ENCODE peak calls at places on chromosomes 4 and X, in ten cellular contexts. B is transverse colon, P is right lobe of liver, Y is ovary, D is esophagus muscularis mucosa, E is stomach, O is adrenal gland, K is K562, L is body of pancreas, H is sigmoid colon. F is an unnamed sample.

GRCh38 chr4:119589165-119589564 is 39.4 kb downstream of the PDE5A start:
- DNase-seq in B (no peak), P (no peak), Y (no peak), D (no peak), E (no peak), O (no peak), K (no peak), L (no peak), H (no peak), F (no peak)

GRCh38 chr4:154559141-154559841 is 3.5 kb upstream of the FGB start:
- DNase-seq in B (no peak), P (no peak), Y (no peak), D (no peak), E (no peak), O (no peak), K (peak; percentile 50), L (peak; percentile 7), H (no peak), F (no peak)

GRCh38 chr4:69054578-69055200 is 41.6 kb upstream of the UGT2B7 start:
- DNase-seq in B (no peak), P (no peak), Y (no peak), D (no peak), E (no peak), O (no peak), K (no peak), L (peak; percentile 26), H (no peak), F (peak; percentile 4)

GRCh38 chrX:73214366-73215094 is at the start of gene NAP1L2:
- DNase-seq in B (peak; percentile 26), P (peak; percentile 51), Y (peak; percentile 26), D (no peak), E (no peak), O (peak; percentile 37), K (no peak), L (peak; percentile 66), H (peak; percentile 71), F (no peak)

GRCh38 chrX:39527045-39527444 is 570.7 kb downstream of the BCOR start:
- DNase-seq in B (no peak), P (no peak), Y (no peak), D (no peak), E (no peak), O (no peak), K (peak; percentile 19), L (no peak), H (no peak), F (no peak)

GRCh38 chr4:129087516-129087915 is 5.8 kb downstream of the SCLT1 start:
- DNase-seq in B (no peak), P (no peak), Y (no peak), D (no peak), E (no peak), O (no peak), K (no peak), L (no peak), H (no peak), F (no peak)

GRCh38 chr4:98659741-98660507 is 1.5 kb upstream of the TSPAN5 start:
- DNase-seq in B (no peak), P (no peak), Y (no peak), D (no peak), E (no peak), O (no peak), K (no peak), L (no peak), H (no peak), F (peak; percentile 35)

GRCh38 chrX:66675541-66675940 is 36.7 kb upstream of the EDA2R start:
- DNase-seq in B (no peak), P (no peak), Y (no peak), D (no peak), E (no peak), O (no peak), K (no peak), L (no peak), H (no peak), F (no peak)

GRCh38 chr4:138406881-138407280 is 164.7 kb upstream of the SLC7A11 start:
- DNase-seq in B (no peak), P (no peak), Y (no peak), D (no peak), E (no peak), O (no peak), K (no peak), L (no peak), H (no peak), F (no peak)

GRCh38 chr4:120922390-120923200 is at the start of gene PRDM5:
- DNase-seq in B (peak; percentile 49), P (peak; percentile 57), Y (peak; percentile 81), D (no peak), E (peak; percentile 29), O (peak; percentile 66), K (no peak), L (peak; percentile 72), H (peak; percentile 76), F (peak; percentile 37)

GRCh38 chrX:130378008-130378669 is 7.3 kb downstream of the GPR119 start:
- DNase-seq in B (no peak), P (no peak), Y (no peak), D (no peak), E (no peak), O (no peak), K (no peak), L (peak; percentile 9), H (no peak), F (no peak)

GRCh38 chr4:37988670-37989069 is 28.5 kb downstream of the PTTG2 start:
- DNase-seq in B (no peak), P (no peak), Y (no peak), D (no peak), E (no peak), O (no peak), K (no peak), L (no peak), H (no peak), F (no peak)

GRCh38 chr4:132642196-132642817 is 506.8 kb upstream of the PCDH10 start:
- DNase-seq in B (no peak), P (no peak), Y (no peak), D (no peak), E (no peak), O (peak; percentile 9), K (peak; percentile 10), L (peak; percentile 30), H (no peak), F (no peak)

GRCh38 chr4:96009720-96010119 is 169.8 kb downstream of the PDHA2 start:
- DNase-seq in B (no peak), P (no peak), Y (no peak), D (no peak), E (no peak), O (no peak), K (no peak), L (no peak), H (no peak), F (no peak)

GRCh38 chr4:156783963-156784362 is 187.6 kb downstream of the PDGFC start:
- DNase-seq in B (no peak), P (no peak), Y (no peak), D (no peak), E (no peak), O (no peak), K (no peak), L (no peak), H (no peak), F (no peak)

DNA sequence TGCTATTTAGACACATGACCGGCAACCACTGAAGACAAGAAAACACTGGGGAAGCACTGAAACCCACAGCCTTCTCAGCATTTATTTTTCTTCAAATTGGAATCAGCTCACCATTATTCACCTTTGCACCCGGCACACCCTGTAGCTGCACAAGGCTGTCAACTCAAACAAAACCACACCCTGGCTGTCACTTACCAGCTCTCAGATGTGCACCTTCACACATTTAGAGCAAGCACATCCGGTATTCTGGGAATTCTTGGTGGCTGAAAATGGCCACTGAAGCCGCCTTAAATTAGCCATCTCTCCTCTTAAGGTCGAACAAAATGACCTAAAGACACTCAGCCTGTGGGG is 5.9 kb downstream of the ZFYVE28 start:
- DNase-seq in B (peak; percentile 83), P (no peak), Y (no peak), D (no peak), E (peak; percentile 40), O (no peak), K (peak; percentile 66), L (no peak), H (no peak), F (peak; percentile 45)
- TF ChIP-seq POLR2A in B (no peak), P (no peak), Y (no peak), D (no peak), E (no peak), O (no peak), K (no peak), L (no peak), H (no peak), F (no peak)

GRCh38 chr4:184474261-184475095 is at the start of gene IRF2:
- DNase-seq in B (peak; percentile 98), P (peak; percentile 98), Y (peak; percentile 97), D (peak; percentile 99), E (peak; percentile 97), O (peak; percentile 99), K (peak; percentile 97), L (peak; percentile 97), H (peak; percentile 99), F (peak; percentile 84)
- TF ChIP-seq POLR2A in B (peak; percentile 98), P (peak; percentile 94), Y (peak; percentile 97), D (peak; percentile 96), E (peak; percentile 31), O (peak; percentile 86), K (peak; percentile 91), L (peak; percentile 88), H (peak; percentile 87), F (peak; percentile 63)

GRCh38 chrX:47560831-47561652 is at the start of gene ARAF:
- DNase-seq in B (peak; percentile 96), P (peak; percentile 98), Y (peak; percentile 97), D (peak; percentile 98), E (peak; percentile 96), O (peak; percentile 98), K (peak; percentile 98), L (peak; percentile 97), H (peak; percentile 99), F (peak; percentile 53)

GRCh38 chrX:47561653-47562151 is 697 bp downstream of the ARAF start:
- DNase-seq in B (no peak), P (no peak), Y (no peak), D (no peak), E (no peak), O (no peak), K (no peak), L (no peak), H (no peak), F (no peak)

GRCh38 chrX:47558436-47558835 is 2.6 kb upstream of the ARAF start:
- DNase-seq in B (no peak), P (no peak), Y (no peak), D (no peak), E (no peak), O (no peak), K (no peak), L (no peak), H (no peak), F (no peak)

GRCh38 chrX:47562615-47563243 is 1.7 kb downstream of the ARAF start:
- DNase-seq in B (no peak), P (no peak), Y (no peak), D (no peak), E (no peak), O (no peak), K (no peak), L (no peak), H (no peak), F (no peak)

GRCh38 chrX:47560179-47560830 is 700 bp upstream of the ARAF start:
- DNase-seq in B (no peak), P (no peak), Y (no peak), D (no peak), E (no peak), O (no peak), K (no peak), L (no peak), H (no peak), F (no peak)
- TF ChIP-seq POLR2A in B (no peak), P (no peak), Y (no peak), D (no peak), E (no peak), O (no peak), K (no peak), L (no peak), H (no peak), F (no peak)

GRCh38 chrX:3584415-3584996 is 128.9 kb downstream of the PRKX start:
- DNase-seq in B (no peak), P (no peak), Y (no peak), D (no peak), E (no peak), O (no peak), K (no peak), L (no peak), H (no peak), F (no peak)
- TF ChIP-seq POLR2A in B (no peak), P (no peak), Y (no peak), D (no peak), E (no peak), O (no peak), K (no peak), L (no peak), H (no peak), F (no peak)

F was measured in H54.